ENCODE peak calls at places on chromosomes 3 and 15, in four cellular contexts. L, O, A and K are unnamed samples.
A peak's percentile ranks its signal among the peaks of the same experiment; 100 is the strongest.

GRCh38 chr3:160956785-160957184 is 148.4 kb downstream of the B3GALNT1 start:
- DNase-seq in L (peak; percentile 7), O (peak; percentile 77), A (no peak), K (no peak)

GRCh38 chr3:129793356-129793755 is 100.2 kb downstream of the TMCC1 start:
- DNase-seq in L (no peak), O (peak; percentile 77), A (peak; percentile 9), K (no peak)

GRCh38 chr15:43702174-43702573 is 8.5 kb downstream of the CKMT1A start:
- DNase-seq in O (no peak), L (no peak), A (no peak), K (peak; percentile 4)

GRCh38 chr3:36362216-36362615 is 18.1 kb upstream of the STAC start:
- DNase-seq in O (no peak), L (no peak), A (no peak), K (no peak)

GRCh38 chr15:57118013-57118799 is 199.8 kb downstream of the TCF12 start:
- DNase-seq in O (peak; percentile 10), L (peak; percentile 31), A (no peak), K (no peak)

GRCh38 chr15:65339926-65340325 is 35.4 kb downstream of the RNU5B-1 start:
- DNase-seq in A (no peak), O (no peak), L (no peak), K (no peak)

GRCh38 chr3:160739079-160739478 is 17.0 kb upstream of the PPM1L start:
- DNase-seq in O (no peak), A (no peak), L (no peak), K (no peak)

GRCh38 chr3:133783762-133784161 is 21.9 kb upstream of the SRPRB start:
- DNase-seq in L (no peak), A (no peak), O (no peak), K (peak; percentile 53)

GRCh38 chr15:69838951-69839350 is 258.8 kb downstream of the TLE3 start:
- DNase-seq in A (no peak), L (no peak), O (no peak), K (no peak)

GRCh38 chr3:23203651-23204111 is 554 bp downstream of the UBE2E2 start:
- DNase-seq in A (no peak), L (peak; percentile 5), O (peak; percentile 51), K (peak; percentile 35)

GRCh38 chr15:74212494-74212893 is 9.9 kb upstream of the STRA6 start:
- DNase-seq in L (no peak), O (no peak), A (no peak), K (no peak)
- H3K4ac ChIP-seq in L (no peak overlapping the region), O (no peak overlapping the region), A (peak overlapping the region; percentile 40), K (no peak overlapping the region)

DNA sequence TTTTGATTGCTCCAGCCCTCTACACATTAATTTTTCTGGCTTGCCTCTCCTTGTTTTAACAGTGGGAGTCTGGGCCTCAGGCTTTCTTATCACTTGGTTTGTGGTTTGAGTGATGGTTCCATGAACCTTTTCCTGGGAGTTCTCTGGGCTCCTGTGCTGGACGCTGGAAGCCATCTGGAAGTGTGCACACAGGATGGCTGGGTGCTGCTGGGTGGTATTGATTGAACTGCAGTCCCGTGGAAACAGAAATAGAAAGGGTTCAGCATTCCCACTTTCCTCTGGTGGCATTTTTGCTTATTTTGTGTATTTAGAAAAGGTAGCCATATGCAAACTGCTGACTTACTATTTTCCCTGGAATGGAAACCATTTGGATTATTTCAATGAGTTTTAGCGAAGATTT is 25.6 kb downstream of the MITF start:
- DNase-seq in A (no peak), O (no peak), L (no peak), K (no peak)
- H3K4ac ChIP-seq in A (no peak overlapping the region), O (no peak overlapping the region), L (peak overlapping the region; percentile 68), K (no peak overlapping the region)

GRCh38 chr3:57158813-57159678 is 6.1 kb downstream of the IL17RD start:
- DNase-seq in O (no peak), A (no peak), L (no peak), K (peak; percentile 83)
- H3K4ac ChIP-seq in O (no peak overlapping the region), A (no peak overlapping the region), L (no peak overlapping the region), K (no peak overlapping the region)

DNA sequence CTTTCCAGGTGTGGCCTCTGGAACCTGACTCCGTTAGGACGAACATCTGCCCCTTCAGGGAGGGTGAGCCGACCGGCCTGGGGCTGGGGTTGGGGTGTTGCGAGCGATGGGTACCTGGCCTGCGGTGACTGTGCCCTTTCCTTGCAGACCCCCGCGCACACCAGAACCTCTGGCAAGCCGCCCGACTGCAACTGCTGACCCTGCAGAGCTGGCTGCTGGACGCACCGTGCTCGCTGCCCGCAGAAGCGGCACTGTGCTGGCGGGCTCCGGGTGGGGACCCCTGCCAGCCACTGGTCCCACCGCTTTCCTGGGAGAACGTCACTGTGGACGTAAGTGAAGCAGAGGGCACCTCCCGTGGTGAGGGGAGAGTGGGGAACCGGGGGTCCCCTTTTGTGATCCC is 5.5 kb upstream of the CRELD1 start:
- DNase-seq in L (no peak), O (no peak), A (no peak), K (no peak)
- H3K4ac ChIP-seq in L (no peak overlapping the region), O (no peak overlapping the region), A (no peak overlapping the region), K (no peak overlapping the region)

GRCh38 chr3:148953094-148953493 is 38.2 kb upstream of the GYG1 start:
- DNase-seq in O (no peak), A (no peak), L (no peak), K (no peak)

GRCh38 chr3:148957586-148957985 is 33.8 kb upstream of the GYG1 start:
- DNase-seq in O (no peak), A (no peak), L (no peak), K (peak; percentile 79)

GRCh38 chr3:148954981-148955380 is 36.4 kb upstream of the GYG1 start:
- DNase-seq in O (no peak), A (no peak), L (no peak), K (no peak)

GRCh38 chr3:148958681-148959080 is 32.7 kb upstream of the GYG1 start:
- DNase-seq in O (no peak), A (no peak), L (no peak), K (no peak)

GRCh38 chr3:148955544-148956346 is 35.6 kb upstream of the GYG1 start:
- DNase-seq in A (peak; percentile 43), O (peak; percentile 66), L (peak; percentile 95), K (no peak)
- H3K4ac ChIP-seq in A (no peak overlapping the region), O (no peak overlapping the region), L (peak overlapping the region; percentile 91), K (no peak overlapping the region)

GRCh38 chr15:62413786-62414185 is 248.7 kb upstream of the C2CD4B start:
- DNase-seq in L (no peak), A (no peak), O (no peak), K (no peak)

GRCh38 chr15:62413147-62413546 is 248.1 kb upstream of the C2CD4B start:
- DNase-seq in O (no peak), A (no peak), L (no peak), K (no peak)

GRCh38 chr15:62417444-62417843 is 252.4 kb upstream of the C2CD4B start:
- DNase-seq in A (no peak), L (peak; percentile 59), O (no peak), K (no peak)

GRCh38 chr15:62416535-62416934 is 251.4 kb upstream of the C2CD4B start:
- DNase-seq in L (no peak), O (no peak), A (no peak), K (no peak)

GRCh38 chr15:62415498-62415897 is 250.4 kb upstream of the C2CD4B start:
- DNase-seq in L (no peak), O (no peak), A (no peak), K (no peak)
- H3K4ac ChIP-seq in L (no peak overlapping the region), O (no peak overlapping the region), A (no peak overlapping the region), K (no peak overlapping the region)

DNA sequence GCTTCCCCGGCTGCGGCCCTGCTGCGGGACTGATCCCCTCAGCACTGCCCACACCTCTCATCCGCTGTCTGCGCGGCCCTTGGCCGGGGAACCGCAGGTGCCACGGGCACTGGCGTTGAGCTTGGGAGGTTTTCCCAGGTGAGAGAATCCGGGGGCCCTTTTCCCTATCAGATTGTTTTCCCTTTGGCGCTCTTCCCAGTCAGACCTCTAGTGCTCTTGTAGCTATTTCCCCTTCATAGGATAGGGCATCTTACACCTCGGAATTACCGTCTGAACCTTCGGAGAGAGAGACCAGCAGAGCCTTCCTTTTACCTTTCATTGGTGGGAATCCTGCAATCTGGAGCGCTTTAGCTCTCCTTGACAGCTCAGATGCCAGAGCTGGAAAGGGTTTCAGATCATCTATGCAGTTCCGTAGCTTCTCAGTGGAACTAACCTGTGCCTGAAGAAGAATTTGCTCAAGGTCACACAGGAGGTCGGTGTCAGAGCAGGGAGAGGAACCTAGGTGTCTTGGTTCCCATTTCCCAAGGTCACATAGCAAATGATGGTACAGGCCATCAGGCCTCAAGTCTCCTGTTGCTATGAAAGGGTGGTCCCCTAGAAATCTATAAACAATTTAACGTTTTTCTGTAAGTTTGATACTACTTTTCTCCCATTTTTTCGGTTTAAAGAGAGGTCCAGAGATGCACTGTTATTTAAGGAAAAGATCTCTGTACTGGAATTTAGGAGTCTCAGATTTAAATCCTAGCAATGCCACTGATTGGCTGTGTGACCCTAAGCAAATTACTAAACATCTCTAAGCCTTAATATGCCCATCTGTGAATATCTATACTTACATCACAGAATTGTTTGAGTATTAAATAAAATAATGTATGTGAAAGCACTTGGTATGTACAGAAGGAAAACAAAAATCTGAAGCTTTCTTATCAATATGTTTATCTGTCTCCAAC is 916 bp downstream of the IDH3A start:
- DNase-seq in A (no peak), L (no peak), O (no peak), K (no peak)
- H3K4ac ChIP-seq in A (no peak overlapping the region), L (no peak overlapping the region), O (no peak overlapping the region), K (no peak overlapping the region)

GRCh38 chr3:127325630-127325961 is 37.8 kb upstream of the PRR20G start:
- DNase-seq in O (no peak), L (no peak), A (no peak), K (no peak)
- H3K4ac ChIP-seq in O (no peak overlapping the region), L (no peak overlapping the region), A (no peak overlapping the region), K (no peak overlapping the region)